ENCODE peak calls at places on chromosomes 1 and 21, in six cellular contexts. T is A549, Q is GM12878, U is endothelial cell of umbilical vein, R is K562, Z is HepG2. P is an unnamed sample.

GRCh38 chr21:15222711-15223110 is 157.9 kb upstream of the NRIP1 start:
- DNase-seq in U (no peak), Q (no peak), T (no peak), R (no peak), Z (no peak), P (no peak)

GRCh38 chr1:173052681-173053196 is 2.0 kb upstream of the TNFSF18 start:
- DNase-seq in U (peak; percentile 44), Z (no peak), Q (no peak), R (no peak), T (no peak), P (no peak)

GRCh38 chr21:27466175-27466574 is 499.3 kb upstream of the ADAMTS5 start:
- DNase-seq in Z (no peak), U (no peak), R (no peak), T (no peak), Q (no peak), P (peak; percentile 1)

GRCh38 chr21:42195378-42196031 is 23.4 kb upstream of the ABCG1 start:
- DNase-seq in T (no peak), U (no peak), R (no peak), Q (no peak), Z (no peak), P (peak; percentile 80)

GRCh38 chr1:58763214-58763613 is 20.6 kb downstream of the JUN start:
- DNase-seq in U (peak; percentile 83), R (no peak), Z (peak; percentile 82), Q (no peak), T (no peak), P (no peak)

GRCh38 chr1:31620631-31621497 is 3.4 kb downstream of the HCRTR1 start:
- DNase-seq in Q (no peak), U (no peak), T (no peak), Z (no peak), R (no peak), P (no peak)

GRCh38 chr1:34740161-34740875 is 14.5 kb upstream of the GJB5 start:
- DNase-seq in T (no peak), Z (no peak), R (no peak), U (no peak), Q (no peak), P (peak; percentile 22)

GRCh38 chr1:44636711-44637589 is 37.3 kb downstream of the TMEM53 start:
- DNase-seq in R (no peak), Z (no peak), T (no peak), U (no peak), Q (no peak), P (no peak)

GRCh38 chr1:222387020-222387816 is 160.7 kb downstream of the HHIPL2 start:
- DNase-seq in T (no peak), U (no peak), Q (no peak), R (peak; percentile 47), Z (peak; percentile 21), P (peak; percentile 21)

GRCh38 chr1:1089731-1090423 is 15.8 kb upstream of the RNF223 start:
- DNase-seq in U (no peak), R (no peak), T (no peak), Q (no peak), Z (no peak), P (no peak)

GRCh38 chr1:19448491-19449439 is 36.6 kb downstream of the CAPZB start:
- DNase-seq in Q (no peak), T (peak; percentile 41), Z (no peak), R (no peak), U (peak; percentile 66), P (no peak)

GRCh38 chr1:95115708-95116137 is 1.4 kb upstream of the TLCD4 start:
- DNase-seq in U (no peak), Z (peak; percentile 83), T (no peak), Q (no peak), R (peak; percentile 41), P (peak; percentile 13)

GRCh38 chr1:231420299-231420958 is 1.7 kb downstream of the EGLN1 start:
- DNase-seq in Q (no peak), T (no peak), R (no peak), U (peak; percentile 52), Z (no peak), P (peak; percentile 65)

GRCh38 chr1:183476081-183476480 is 3.8 kb downstream of the SMG7 start:
- DNase-seq in T (no peak), Z (no peak), Q (no peak), R (no peak), U (no peak), P (peak; percentile 44)

GRCh38 chr1:46333300-46334029 is 7.1 kb upstream of the NSUN4 start:
- DNase-seq in T (peak; percentile 45), R (no peak), U (peak; percentile 21), Q (peak; percentile 77), Z (peak; percentile 63), P (peak; percentile 68)

GRCh38 chr1:154407021-154407865 is 2.1 kb downstream of the IL6R start:
- DNase-seq in T (no peak), Z (no peak), U (no peak), Q (peak; percentile 77), R (no peak), P (peak; percentile 88)

GRCh38 chr1:172342584-172343245 is 77.8 kb upstream of the C1orf105 start:
- DNase-seq in T (no peak), U (peak; percentile 68), R (no peak), Z (no peak), Q (peak; percentile 76), P (no peak)

GRCh38 chr21:45580181-45580575 is 37.9 kb upstream of the SLC19A1 start:
- DNase-seq in U (no peak), Z (no peak), T (no peak), Q (no peak), R (no peak), P (no peak)

DNA sequence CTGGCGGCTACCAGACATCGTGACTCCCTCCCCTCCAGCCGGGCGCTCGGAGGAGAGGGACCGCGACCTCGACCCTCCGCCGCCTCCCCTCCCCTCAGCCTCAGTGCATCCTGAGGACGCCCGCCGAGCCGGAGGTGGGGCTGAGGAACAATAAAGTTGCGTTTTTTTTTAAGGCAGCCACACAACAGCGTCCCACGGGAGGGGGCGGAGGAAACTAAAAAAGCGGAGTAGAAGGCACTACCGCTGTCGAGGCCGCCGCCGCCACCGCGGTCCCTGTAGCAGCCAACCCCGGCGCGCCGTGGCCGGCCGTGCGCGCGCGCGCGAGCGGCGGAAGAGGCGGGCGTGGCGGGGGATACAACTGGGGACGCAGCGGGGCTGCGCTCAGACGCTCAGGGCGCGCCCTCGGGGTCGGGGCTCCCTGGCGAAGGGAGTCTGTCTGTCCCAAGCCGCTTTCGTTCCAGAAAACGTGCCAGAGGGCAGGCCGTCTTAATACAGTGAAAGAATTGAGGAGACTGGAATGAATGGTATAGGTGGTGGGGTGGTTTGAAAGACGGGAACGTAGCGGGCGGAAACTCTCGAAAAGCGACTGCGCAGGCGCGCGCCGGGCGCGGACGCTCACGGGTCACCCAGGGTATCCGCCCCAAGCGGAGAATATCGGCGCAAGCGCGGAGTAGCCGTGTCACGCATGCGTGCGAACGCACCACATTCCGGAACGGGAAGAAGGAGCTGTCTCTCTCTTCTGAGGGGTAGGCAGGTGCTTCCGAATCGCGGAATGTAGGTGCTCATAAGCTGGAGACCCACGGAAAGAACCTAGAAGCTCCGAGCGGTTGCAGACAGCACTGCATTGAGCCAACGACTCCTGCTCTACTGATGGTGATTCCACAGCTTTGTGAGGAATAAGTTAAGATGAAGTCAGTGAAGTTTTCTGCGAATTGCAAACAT is at the start of gene COP1:
- DNase-seq in Q (peak; percentile 96), T (peak; percentile 97), R (peak; percentile 97), U (peak; percentile 95), Z (peak; percentile 95), P (peak; percentile 95)
- TF ChIP-seq CTCF in Q (peak; percentile 1), T (no peak), R (no peak), U (no peak), Z (peak; percentile 10), P (no peak)

GRCh38 chr1:10625076-10625475 is 150.3 kb downstream of the PEX14 start:
- DNase-seq in Q (no peak), Z (no peak), U (no peak), R (no peak), T (no peak), P (no peak)

GRCh38 chr1:10624256-10625050 is 149.7 kb downstream of the PEX14 start:
- DNase-seq in R (no peak), U (no peak), T (no peak), Z (no peak), Q (no peak), P (no peak)

GRCh38 chr1:10622896-10623295 is 148.1 kb downstream of the PEX14 start:
- DNase-seq in Q (no peak), R (no peak), T (no peak), U (no peak), Z (no peak), P (no peak)

GRCh38 chr1:10621906-10622305 is 147.2 kb downstream of the PEX14 start:
- DNase-seq in Z (no peak), U (no peak), R (no peak), Q (no peak), T (no peak), P (no peak)

GRCh38 chr1:10623391-10624145 is 148.8 kb downstream of the PEX14 start:
- DNase-seq in T (no peak), U (no peak), Q (no peak), R (no peak), Z (no peak), P (no peak)
- TF ChIP-seq MYC in T (no peak), U (no peak), Q (no peak), R (no peak), Z (no peak), P (no peak)

GRCh38 chr1:16393255-16394177 is 26.5 kb downstream of the SZRD1 start:
- DNase-seq in Z (no peak), U (no peak), T (no peak), R (no peak), Q (no peak), P (no peak)
- TF ChIP-seq POLR2A in Z (no peak), U (no peak), T (no peak), R (no peak), Q (peak; percentile 21), P (no peak)

GRCh38 chr1:177228721-177229088 is 57.9 kb downstream of the BRINP2 start:
- DNase-seq in U (no peak), T (peak; percentile 22), Z (no peak), R (no peak), Q (no peak), P (no peak)

GRCh38 chr1:177227978-177228720 is 57.4 kb downstream of the BRINP2 start:
- DNase-seq in R (no peak), Q (no peak), T (no peak), U (no peak), Z (no peak), P (no peak)

GRCh38 chr1:177229781-177230180 is 59.0 kb downstream of the BRINP2 start:
- DNase-seq in T (no peak), Q (no peak), U (no peak), R (no peak), Z (no peak), P (no peak)

GRCh38 chr1:177235350-177235749 is 64.6 kb downstream of the BRINP2 start:
- DNase-seq in R (no peak), T (no peak), Q (no peak), U (no peak), Z (no peak), P (no peak)

DNA sequence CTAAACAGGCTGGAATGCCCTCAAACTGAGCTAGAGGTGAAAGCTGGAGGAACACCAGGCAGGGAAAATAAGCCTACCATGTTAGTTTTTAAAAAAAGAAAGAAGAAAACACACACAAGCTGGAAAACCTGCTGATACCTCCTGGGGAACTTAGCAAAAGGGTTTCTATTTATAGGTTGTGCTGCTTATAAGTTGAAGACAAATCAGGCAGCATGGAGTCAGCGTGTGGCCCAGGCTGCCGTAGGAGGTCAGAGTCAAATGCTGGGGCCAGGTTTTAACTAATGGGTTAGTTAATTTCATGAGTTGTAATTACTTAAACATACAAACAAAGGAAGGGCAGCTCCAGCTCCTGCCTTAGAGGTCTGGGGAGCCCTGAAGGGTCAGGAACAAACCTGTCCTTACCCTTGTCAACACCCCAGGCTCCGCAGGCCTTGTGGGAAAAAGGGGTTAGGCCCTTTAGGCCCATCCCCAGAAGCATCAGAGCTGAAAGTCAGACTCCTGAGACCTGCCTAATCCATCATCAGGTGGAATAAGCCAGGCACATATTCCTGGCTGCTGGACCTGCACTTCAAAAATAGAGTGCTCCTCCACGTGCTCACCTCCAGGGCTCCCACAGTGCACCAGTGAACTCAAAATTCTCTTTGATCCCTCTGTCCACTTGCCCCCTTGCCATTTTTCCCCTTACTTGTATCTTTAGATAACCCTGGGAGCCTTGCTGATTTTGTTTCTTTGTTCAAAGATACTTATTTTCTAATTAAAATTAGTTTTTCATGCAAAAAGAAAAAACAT is 59.7 kb downstream of the BRINP2 start:
- DNase-seq in U (no peak), T (no peak), R (no peak), Q (no peak), Z (no peak), P (no peak)
- TF ChIP-seq CTCF in U (no peak), T (no peak), R (no peak), Q (no peak), Z (no peak), P (no peak)

P was measured in NB4.